ENCODE peak calls at places on chromosomes 7 and 10, in six cellular contexts. A is EL; O is G401; N is stimulated activated CD4-positive, alpha-beta T cell treated with anti-CD3 and anti-CD28 coated beads, Interleukin-4, amount 100 ng/mL, for 1 hour; G is stimulated activated CD8-positive, alpha-beta memory T cell treated with anti-CD3 and anti-CD28 coated beads, Interleukin-4, amount 100 ng/mL, for 4 hours; X is NCI-H1417 treated with DMSO at 0.1 percent for 48 hours. M is an unnamed sample.

GRCh38 chr10:13347235-13348156 is 597 bp downstream of the SEPHS1 start:
- DNase-seq in A (peak), O (peak), N (peak), G (peak), X (peak), M (peak)

GRCh38 chr7:110407706-110408105 is 683.2 kb upstream of the LRRN3 start:
- DNase-seq in A (peak), O (no peak), N (no peak), G (no peak), X (no peak), M (no peak)

GRCh38 chr7:112938895-112939588 is 147.6 kb downstream of the GPR85 start:
- DNase-seq in A (peak), O (peak), N (peak), G (no peak), X (no peak), M (peak)

GRCh38 chr7:28497026-28497425 is 84.7 kb downstream of the CREB5 start:
- DNase-seq in A (no peak), O (no peak), N (no peak), G (no peak), X (no peak), M (no peak)

GRCh38 chr10:28925154-28925663 is 247.9 kb downstream of the BAMBI start:
- DNase-seq in A (no peak), O (no peak), N (no peak), G (no peak), X (no peak), M (no peak)

GRCh38 chr7:14836571-14837189 is 65.9 kb downstream of the DGKB start:
- DNase-seq in A (peak), O (peak), N (no peak), G (no peak), X (peak), M (no peak)

GRCh38 chr7:12119638-12120303 is 91.3 kb upstream of the TMEM106B start:
- DNase-seq in A (no peak), O (peak), N (no peak), G (no peak), X (no peak), M (no peak)

GRCh38 chr7:158572000-158572828 is 15.4 kb downstream of the PTPRN2 start:
- DNase-seq in A (no peak), O (no peak), N (no peak), G (no peak), X (no peak), M (no peak)

GRCh38 chr10:118564652-118565051 is 30.8 kb downstream of the PRLHR start:
- DNase-seq in A (peak), O (no peak), N (no peak), G (no peak), X (no peak), M (peak)